ENCODE peak calls at places on chromosomes 5 and 9, in five cellular contexts. E is dorsolateral prefrontal cortex, X is choroid plexus epithelial cell, M is fibroblast of villous mesenchyme, W is sigmoid colon. R is an unnamed sample.

GRCh38 chr5:172679621-172680212 is 38.7 kb downstream of the NEURL1B start:
- DNase-seq in E (no peak), X (no peak), M (no peak), W (no peak), R (no peak)

GRCh38 chr5:93789173-93790070 is 48.0 kb upstream of the POU5F2 start:
- DNase-seq in E (no peak), X (peak), M (peak), W (no peak), R (peak)

GRCh38 chr9:87063883-87064282 is 116.6 kb upstream of the GAS1 start:
- DNase-seq in E (no peak), X (peak), M (peak), W (no peak), R (peak)

GRCh38 chr9:121576281-121577075 is 75.0 kb upstream of the DAB2IP start:
- DNase-seq in E (no peak), X (no peak), M (no peak), W (no peak), R (no peak)

GRCh38 chr5:138620661-138621224 is 45.5 kb upstream of the HSPA9 start:
- DNase-seq in E (no peak), X (no peak), M (no peak), W (no peak), R (no peak)

GRCh38 chr5:19577882-19578281 is 410.1 kb downstream of the CDH18 start:
- DNase-seq in E (no peak), X (no peak), M (no peak), W (no peak), R (no peak)

GRCh38 chr9:32992596-32993238 is 8.7 kb downstream of the APTX start:
- DNase-seq in E (no peak), X (peak), M (peak), W (no peak), R (peak)

GRCh38 chr5:56588636-56589485 is 226.5 kb upstream of the MAP3K1 start:
- DNase-seq in E (no peak), X (no peak), M (no peak), W (peak), R (no peak)

GRCh38 chr5:156388233-156388632 is 61.3 kb downstream of the SGCD start:
- DNase-seq in E (no peak), X (no peak), M (no peak), W (no peak), R (no peak)

DNA sequence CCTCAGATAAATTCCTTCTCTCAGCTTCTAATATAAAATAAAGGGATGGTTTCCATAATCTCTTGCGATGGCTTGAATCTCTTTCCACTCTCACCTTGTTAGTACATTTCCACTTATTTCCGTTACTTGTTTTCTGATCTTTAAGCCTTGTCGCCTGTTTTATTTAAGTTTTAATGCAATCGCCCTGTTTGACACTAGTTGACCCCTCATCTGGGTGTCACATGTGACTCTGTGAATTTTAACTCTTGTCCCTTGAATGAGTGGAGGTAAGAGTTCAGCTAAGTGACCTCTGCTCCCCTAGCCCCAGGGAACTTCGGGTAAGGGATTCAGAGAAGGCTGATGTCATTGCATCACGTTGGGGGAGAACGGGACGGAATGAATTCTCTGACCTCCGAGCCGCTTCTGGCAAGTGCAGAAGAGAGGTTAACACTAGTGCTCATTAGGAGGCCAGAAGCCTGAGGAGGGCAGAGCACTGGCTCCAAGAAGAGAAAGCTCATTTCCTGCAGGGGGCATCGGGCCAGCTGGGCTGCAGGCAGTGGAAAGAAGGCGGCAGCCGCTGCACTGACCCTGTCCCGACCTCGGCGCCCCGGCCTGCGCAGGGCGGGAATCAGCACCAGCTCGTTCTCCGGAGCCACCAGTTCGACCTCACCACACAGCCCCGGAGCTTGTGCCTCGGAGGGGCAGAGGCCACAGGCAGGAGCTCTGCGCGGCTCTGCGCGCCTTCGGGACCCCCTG is 569 bp downstream of the HINT2 start:
- DNase-seq in E (no peak), X (peak), M (peak), W (peak), R (peak)
- TF ChIP-seq CTCF in E (no peak), X (peak), M (peak), W (no peak), R (peak)

DNA sequence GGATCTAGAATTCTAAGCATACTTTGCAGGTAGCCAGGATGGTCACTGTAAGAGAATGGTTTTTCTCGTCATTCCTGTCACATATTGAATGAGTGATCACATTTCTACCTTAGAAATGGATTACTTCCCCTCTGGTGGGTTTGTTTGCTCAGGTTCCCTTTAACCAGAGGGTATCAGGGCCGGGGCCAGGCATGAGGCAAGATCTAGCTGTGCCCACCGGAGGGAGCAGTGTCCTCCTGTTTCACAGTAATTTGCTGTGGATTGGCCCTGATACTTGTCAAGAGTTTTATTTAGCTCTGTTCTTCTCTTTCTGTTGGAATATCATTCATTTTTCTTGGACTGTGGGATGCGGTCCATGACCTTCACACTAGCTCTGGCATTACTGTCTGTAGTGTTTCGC is 42.3 kb upstream of the ZBED3 start:
- DNase-seq in E (no peak), X (peak), M (peak), W (no peak), R (peak)
- TF ChIP-seq CTCF in E (peak), X (peak), M (peak), W (no peak), R (peak)

GRCh38 chr5:15285901-15286583 is 213.9 kb upstream of the FBXL7 start:
- DNase-seq in E (no peak), X (peak), M (peak), W (no peak), R (no peak)

GRCh38 chr5:15286659-15287058 is 213.3 kb upstream of the FBXL7 start:
- DNase-seq in E (no peak), X (peak), M (no peak), W (no peak), R (no peak)

GRCh38 chr5:15290953-15291352 is 209.0 kb upstream of the FBXL7 start:
- DNase-seq in E (no peak), X (peak), M (no peak), W (no peak), R (no peak)
- TF ChIP-seq CTCF in E (no peak), X (peak), M (no peak), W (no peak), R (no peak)

DNA sequence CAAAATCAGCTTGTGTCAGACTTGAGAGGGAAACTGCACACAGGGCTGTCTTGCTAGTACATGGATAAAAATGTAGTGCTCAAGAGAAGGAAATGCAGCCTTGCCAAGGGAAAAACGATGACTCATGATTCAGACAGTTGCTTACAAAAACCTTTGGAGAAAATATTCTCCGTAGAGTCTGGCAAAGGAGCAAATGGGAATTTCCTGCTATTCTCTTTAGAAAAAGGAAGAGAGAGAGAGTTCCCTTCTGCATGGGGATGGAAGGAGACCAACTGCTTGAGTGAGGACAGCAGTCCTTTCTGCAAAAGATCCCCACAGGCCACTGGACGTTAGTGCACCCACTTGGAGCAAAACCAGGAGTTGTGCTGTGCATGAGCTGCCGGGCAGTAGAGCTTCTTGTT is 7.6 kb downstream of the IFNB1 start:
- DNase-seq in E (no peak), X (peak), M (peak), W (peak), R (peak)
- TF ChIP-seq CTCF in E (no peak), X (peak), M (peak), W (peak), R (peak)